ENCODE peak calls at places on chromosomes 7 and 10, in seven cellular contexts. R is cerebellar cortex; D is PC-3; V is NCI-H187; A is activated T-cell treated with anti-CD3 and anti-CD28 coated beads, Interleukin-2, amount 50 U/mL, for 72 hours; X is stimulated activated CD4-positive, alpha-beta T cell treated with anti-CD3 and anti-CD28 coated beads, TNF-alpha, amount 100 ng/mL, for 24 hours; U is RWPE1. W is an unnamed sample.

GRCh38 chr10:63115732-63116383 is 17.3 kb upstream of the NRBF2 start:
- DNase-seq in R (peak), A (no peak), X (no peak), U (peak), V (no peak), D (peak), W (peak)

GRCh38 chr7:77989981-77990566 is 191.5 kb downstream of the PHTF2 start:
- DNase-seq in V (no peak), U (no peak), A (peak), X (no peak), R (peak), D (peak), W (no peak)

GRCh38 chr7:33964417-33965115 is 59.2 kb downstream of the BMPER start:
- DNase-seq in R (peak), A (no peak), X (no peak), U (no peak), V (no peak), D (no peak), W (no peak)

GRCh38 chr7:145106001-145106400 is 270.1 kb upstream of the TPK1 start:
- DNase-seq in A (no peak), D (peak), U (no peak), X (no peak), R (no peak), V (peak), W (no peak)

GRCh38 chr7:120089968-120090367 is 183.0 kb upstream of the KCND2 start:
- DNase-seq in D (peak), V (no peak), X (no peak), R (no peak), A (no peak), U (peak), W (no peak)

GRCh38 chr7:106717254-106717996 is 56.5 kb upstream of the CCDC71L start:
- DNase-seq in R (peak), D (peak), V (no peak), X (no peak), U (no peak), A (no peak), W (no peak)

GRCh38 chr10:86333813-86334514 is 32.6 kb downstream of the GRID1 start:
- DNase-seq in D (no peak), X (no peak), U (no peak), R (no peak), V (peak), A (no peak), W (no peak)

GRCh38 chr7:156895024-156895780 is 2.2 kb upstream of the LMBR1 start:
- DNase-seq in U (no peak), R (no peak), D (no peak), A (no peak), X (no peak), V (no peak), W (no peak)

GRCh38 chr10:102419561-102420442 is 834 bp upstream of the FBXL15 start:
- DNase-seq in V (peak), D (peak), X (peak), R (peak), U (peak), A (peak), W (peak)

GRCh38 chr10:73493781-73494180 is 2.0 kb downstream of the PPP3CB start:
- DNase-seq in D (peak), X (no peak), U (peak), V (no peak), A (no peak), R (no peak), W (no peak)

GRCh38 chr10:48237856-48238250 is 36.6 kb downstream of the FRMPD2 start:
- DNase-seq in U (no peak), V (no peak), R (no peak), D (no peak), X (no peak), A (no peak), W (no peak)

GRCh38 chr10:8402469-8403074 is 348.1 kb downstream of the GATA3 start:
- DNase-seq in X (peak), U (no peak), R (no peak), D (peak), V (no peak), A (peak), W (no peak)

GRCh38 chr7:148436571-148436970 is 154.0 kb upstream of the C7orf33 start:
- DNase-seq in V (no peak), U (no peak), D (no peak), A (no peak), X (no peak), R (no peak), W (no peak)

GRCh38 chr7:77794000-77794399 is 4.2 kb downstream of the TMEM60 start:
- DNase-seq in D (no peak), V (no peak), U (no peak), X (no peak), A (no peak), R (no peak), W (no peak)

GRCh38 chr7:22477262-22477661 is 22.7 kb downstream of the STEAP1B start:
- DNase-seq in R (no peak), V (no peak), D (no peak), A (no peak), U (no peak), X (no peak), W (no peak)

GRCh38 chr10:132227851-132228390 is 41.2 kb downstream of the DPYSL4 start:
- DNase-seq in R (no peak), A (no peak), V (no peak), X (no peak), U (no peak), D (no peak), W (no peak)

GRCh38 chr10:30538086-30538485 is 91.5 kb downstream of the LYZL2 start:
- DNase-seq in D (peak), U (peak), A (no peak), X (no peak), V (no peak), R (no peak), W (no peak)

GRCh38 chr10:86213148-86213547 is 153.4 kb downstream of the GRID1 start:
- DNase-seq in D (no peak), R (no peak), X (no peak), A (no peak), V (no peak), U (no peak), W (no peak)

GRCh38 chr7:105934577-105935185 is 28.4 kb upstream of the CDHR3 start:
- DNase-seq in D (peak), A (no peak), X (no peak), R (peak), V (no peak), U (peak), W (peak)

GRCh38 chr10:116848912-116849270 is 408 bp upstream of the ENO4 start:
- DNase-seq in U (peak), A (no peak), X (no peak), D (no peak), V (no peak), R (no peak), W (no peak)

GRCh38 chr7:124840435-124840834 is 74.8 kb upstream of the GPR37 start:
- DNase-seq in R (no peak), U (no peak), D (peak), A (no peak), V (no peak), X (no peak), W (peak)

GRCh38 chr7:144384555-144385245 is 18.8 kb downstream of the NOBOX start:
- DNase-seq in D (peak), R (no peak), U (peak), X (no peak), V (no peak), A (peak), W (no peak)

GRCh38 chr10:59244871-59245270 is 68.4 kb downstream of the PHYHIPL start:
- DNase-seq in A (no peak), U (no peak), R (no peak), V (no peak), D (no peak), X (no peak), W (no peak)

GRCh38 chr10:110496553-110497437 is 912 bp upstream of the DUSP5 start:
- DNase-seq in A (no peak), V (no peak), U (no peak), D (peak), X (no peak), R (peak), W (peak)

GRCh38 chr7:101017099-101017777 is 2.6 kb upstream of the MUC17 start:
- DNase-seq in U (peak), A (peak), D (peak), V (no peak), R (no peak), X (peak), W (peak)

GRCh38 chr10:124697837-124698559 is 46.2 kb downstream of the FAM53B start:
- DNase-seq in D (no peak), X (no peak), A (peak), V (peak), U (no peak), R (peak), W (peak)

GRCh38 chr10:80154978-80155695 is 22.6 kb downstream of the PLAC9 start:
- DNase-seq in V (no peak), D (peak), R (no peak), U (peak), A (no peak), X (no peak), W (no peak)

GRCh38 chr10:61635946-61636345 is 26.8 kb upstream of the CABCOCO1 start:
- DNase-seq in V (no peak), D (peak), A (no peak), R (no peak), U (peak), X (no peak), W (no peak)